ENCODE peak calls at places on chromosome 9, in seven cellular contexts. N is GM12865; L is NCI-H345; K is stimulated activated CD4-positive, alpha-beta T cell treated with anti-CD3 and anti-CD28 coated beads, TNF-alpha, amount 100 ng/mL, for 1 hour; V is HEK293T; E is MM.1S; O is tibial nerve. R is an unnamed sample.

GRCh38 chr9:108606408-108606807 is 249.4 kb downstream of the ACTL7B start:
- DNase-seq in E (no peak), V (no peak), N (no peak), K (no peak), L (no peak), O (no peak), R (no peak)

GRCh38 chr9:72396247-72397091 is 31.5 kb upstream of the ZFAND5 start:
- DNase-seq in E (no peak), L (no peak), K (no peak), N (no peak), V (no peak), O (no peak), R (no peak)

GRCh38 chr9:95696701-95697100 is 178.8 kb upstream of the ERCC6L2 start:
- DNase-seq in O (no peak), N (no peak), L (peak; percentile 12), K (no peak), E (no peak), V (no peak), R (no peak)

GRCh38 chr9:15357050-15357653 is 50.1 kb upstream of the TTC39B start:
- DNase-seq in N (peak; percentile 54), E (no peak), V (no peak), L (no peak), O (no peak), K (no peak), R (no peak)

GRCh38 chr9:113474372-113474771 is 10.8 kb downstream of the RGS3 start:
- DNase-seq in V (no peak), L (no peak), E (no peak), K (no peak), N (no peak), O (no peak), R (no peak)

GRCh38 chr9:4301302-4301701 is 1.4 kb upstream of the GLIS3 start:
- DNase-seq in V (no peak), N (no peak), O (no peak), K (no peak), E (no peak), L (no peak), R (no peak)

GRCh38 chr9:94921072-94921471 is 194.6 kb downstream of the AOPEP start:
- DNase-seq in K (no peak), L (no peak), E (no peak), V (no peak), N (no peak), O (no peak), R (no peak)

GRCh38 chr9:37094751-37095150 is 25.6 kb upstream of the ZCCHC7 start:
- DNase-seq in N (no peak), K (no peak), L (no peak), O (no peak), E (no peak), V (no peak), R (no peak)

GRCh38 chr9:68780735-68781134 is 75.7 kb downstream of the PIP5K1B start:
- DNase-seq in V (peak; percentile 19), E (peak; percentile 36), K (no peak), O (no peak), N (peak; percentile 42), L (no peak), R (no peak)

GRCh38 chr9:136062657-136063439 is 32.2 kb downstream of the NACC2 start:
- DNase-seq in L (no peak), O (no peak), E (no peak), V (no peak), N (no peak), K (no peak), R (no peak)

GRCh38 chr9:131997779-131998178 is 81.9 kb downstream of the MED27 start:
- DNase-seq in O (peak; percentile 11), N (no peak), E (no peak), V (no peak), L (no peak), K (no peak), R (no peak)

GRCh38 chr9:134968011-134968822 is 50.5 kb upstream of the FCN1 start:
- DNase-seq in V (peak; percentile 32), K (no peak), N (no peak), E (no peak), L (no peak), O (no peak), R (no peak)

GRCh38 chr9:1267141-1267570 is 217.0 kb downstream of the DMRT2 start:
- DNase-seq in N (peak; percentile 67), O (no peak), K (no peak), L (no peak), V (no peak), E (no peak), R (no peak)

GRCh38 chr9:22049411-22049810 is 40.3 kb upstream of the CDKN2B start:
- DNase-seq in O (no peak), K (no peak), L (no peak), V (no peak), E (no peak), N (no peak), R (no peak)

GRCh38 chr9:97109194-97109811 is 70.4 kb upstream of the CTSV start:
- DNase-seq in L (no peak), O (peak; percentile 9), K (no peak), E (peak; percentile 63), V (peak; percentile 45), N (peak; percentile 58), R (peak; percentile 55)

GRCh38 chr9:103397868-103398600 is 402.9 kb downstream of the CYLC2 start:
- DNase-seq in K (no peak), O (no peak), V (peak; percentile 42), L (peak; percentile 45), E (peak; percentile 85), N (peak; percentile 65), R (peak; percentile 18)

GRCh38 chr9:135622415-135623020 is 16.8 kb downstream of the GLT6D1 start:
- DNase-seq in N (no peak), K (no peak), V (no peak), E (peak; percentile 9), O (no peak), L (no peak), R (no peak)